ENCODE peak calls at places on chromosomes 5 and 9, in four cellular contexts. I is ELR, N is EL, Q is AG20443. V is an unnamed sample.

GRCh38 chr5:119267958-119268386 is 87.8 kb upstream of the TNFAIP8 start:
- DNase-seq in I (peak), Q (peak), N (peak), V (peak)

GRCh38 chr9:94865599-94866456 is 139.3 kb downstream of the AOPEP start:
- DNase-seq in I (no peak), N (no peak), Q (peak), V (peak)

GRCh38 chr5:96067902-96068614 is 106.4 kb upstream of the ELL2 start:
- DNase-seq in N (peak), Q (peak), I (peak), V (peak)

GRCh38 chr9:107734231-107735014 is 244.9 kb upstream of the KLF4 start:
- DNase-seq in I (peak), Q (peak), N (peak), V (peak)

GRCh38 chr5:96843140-96843539 is 33.2 kb upstream of the ERAP2 start:
- DNase-seq in N (no peak), I (no peak), Q (no peak), V (no peak)

GRCh38 chr5:65108786-65109743 is 340.3 kb downstream of the CWC27 start:
- DNase-seq in I (peak), Q (no peak), N (peak), V (peak)

GRCh38 chr9:7186175-7186574 is 428.4 kb downstream of the KDM4C start:
- DNase-seq in Q (no peak), N (peak), I (peak), V (peak)

GRCh38 chr5:88452820-88453219 is 184.2 kb upstream of the TMEM161B start:
- DNase-seq in I (no peak), N (peak), Q (peak), V (peak)

GRCh38 chr5:164002214-164002613 is 496.8 kb downstream of the MAT2B start:
- DNase-seq in I (no peak), N (no peak), Q (no peak), V (no peak)

GRCh38 chr9:111926421-111926875 is 29.8 kb downstream of the UGCG start:
- DNase-seq in N (peak), Q (no peak), I (peak), V (peak)

GRCh38 chr9:100087218-100087617 is 11.6 kb downstream of the ERP44 start:
- DNase-seq in Q (no peak), I (peak), N (peak), V (peak)

GRCh38 chr5:53236683-53237082 is 127.1 kb upstream of the MOCS2 start:
- DNase-seq in Q (no peak), I (no peak), N (no peak), V (no peak)

GRCh38 chr5:7397935-7398334 is 2.0 kb downstream of the ADCY2 start:
- DNase-seq in N (no peak), I (no peak), Q (no peak), V (no peak)

GRCh38 chr5:171450423-171451246 is 31.2 kb downstream of the FGF18 start:
- DNase-seq in N (peak), I (peak), Q (peak), V (peak)

GRCh38 chr9:93508207-93508606 is 54.8 kb upstream of the FAM120AOS start:
- DNase-seq in N (no peak), Q (no peak), I (no peak), V (no peak)

GRCh38 chr5:167993771-167994170 is 297.7 kb upstream of the WWC1 start:
- DNase-seq in Q (no peak), I (no peak), N (no peak), V (no peak)

GRCh38 chr9:134123764-134124128 is 12.1 kb upstream of the WDR5 start:
- DNase-seq in N (no peak), Q (no peak), I (no peak), V (no peak)

GRCh38 chr5:90050135-90050534 is 359.4 kb downstream of the CETN3 start:
- DNase-seq in I (no peak), Q (no peak), N (no peak), V (no peak)

GRCh38 chr9:76004526-76004925 is 114.1 kb downstream of the PCSK5 start:
- DNase-seq in Q (no peak), N (no peak), I (no peak), V (no peak)